ENCODE peak calls at places on chromosomes 13 and 19, in ten cellular contexts. W, X, B, V, P, I, C, Z, Y and T are unnamed samples.
A peak's percentile ranks its signal among the peaks of the same experiment; 100 is the strongest.

GRCh38 chr19:18607222-18608101 is 863 bp upstream of the CRLF1 start:
- DNase-seq in P (no peak), W (no peak), V (no peak), B (no peak), Z (no peak), C (no peak), X (no peak), Y (no peak), I (no peak), T (no peak)

GRCh38 chr13:43514326-43514725 is 272.4 kb downstream of the ENOX1 start:
- DNase-seq in C (no peak), Y (no peak), W (no peak), Z (no peak), B (no peak), I (no peak), V (no peak), P (no peak), X (no peak), T (no peak)

GRCh38 chr13:22210134-22210930 is 539.5 kb downstream of the FGF9 start:
- DNase-seq in Y (no peak), V (no peak), B (no peak), I (no peak), X (no peak), C (no peak), P (no peak), Z (no peak), W (no peak), T (no peak)

GRCh38 chr13:57739089-57739488 is 107.5 kb downstream of the PCDH17 start:
- DNase-seq in X (no peak), B (no peak), C (no peak), Z (no peak), W (no peak), P (no peak), I (no peak), Y (no peak), V (no peak), T (no peak)

GRCh38 chr13:22837980-22838615 is 342.7 kb upstream of the SGCG start:
- DNase-seq in I (no peak), V (no peak), P (no peak), B (no peak), X (no peak), W (no peak), Y (no peak), Z (no peak), C (no peak), T (no peak)

GRCh38 chr13:114145256-114145655 is 12.8 kb upstream of the RASA3 start:
- DNase-seq in W (no peak), C (no peak), I (no peak), Y (peak; percentile 25), X (no peak), P (no peak), V (no peak), Z (no peak), B (no peak), T (no peak)

GRCh38 chr13:62537593-62537992 is 1121.9 kb upstream of the PCDH20 start:
- DNase-seq in Y (no peak), V (no peak), C (no peak), P (no peak), W (no peak), I (no peak), Z (no peak), X (no peak), B (no peak), T (no peak)

GRCh38 chr19:37953576-37954303 is 46.7 kb downstream of the SIPA1L3 start:
- DNase-seq in P (no peak), C (no peak), Y (no peak), W (peak; percentile 53), I (no peak), Z (no peak), X (peak; percentile 59), B (no peak), V (no peak), T (no peak)

GRCh38 chr13:93672996-93673395 is 446.4 kb downstream of the GPC6 start:
- DNase-seq in V (no peak), C (no peak), Z (no peak), I (no peak), X (no peak), B (no peak), W (no peak), P (no peak), Y (no peak), T (no peak)

GRCh38 chr19:32458500-32459123 is 53.0 kb downstream of the DPY19L3 start:
- DNase-seq in C (peak; percentile 27), I (no peak), B (no peak), W (no peak), P (no peak), X (no peak), Z (peak; percentile 42), V (no peak), Y (no peak), T (no peak)

GRCh38 chr19:32483574-32483973 is 78.0 kb downstream of the DPY19L3 start:
- DNase-seq in I (no peak), X (no peak), W (no peak), V (no peak), P (no peak), Z (no peak), B (no peak), Y (no peak), C (no peak), T (no peak)

GRCh38 chr19:1507192-1507660 is 5.6 kb downstream of the ADAMTSL5 start:
- DNase-seq in P (no peak), I (no peak), X (no peak), C (no peak), V (no peak), Z (no peak), W (no peak), Y (peak; percentile 46), B (no peak), T (no peak)
- H3K4me3 ChIP-seq in P (no peak overlapping the region), I (peak overlapping the region; percentile 61), X (peak overlapping the region; percentile 30), C (peak overlapping the region; percentile 31), V (no peak overlapping the region), Z (no peak overlapping the region), W (no peak overlapping the region), Y (no peak overlapping the region), B (no peak overlapping the region), T (no peak overlapping the region)

GRCh38 chr19:45092747-45093678 is at the start of gene PPP1R37:
- DNase-seq in X (peak; percentile 97), C (peak; percentile 99), P (peak; percentile 95), Y (peak; percentile 93), W (peak; percentile 98), V (peak; percentile 93), I (peak; percentile 91), B (peak; percentile 97), Z (peak; percentile 77), T (peak; percentile 96)
- TF ChIP-seq CTCF in X (no peak), C (no peak), P (peak; percentile 36), Y (no peak), W (peak; percentile 22), V (peak; percentile 47), I (peak; percentile 62), B (peak; percentile 11), Z (peak; percentile 24), T (peak; percentile 20)

GRCh38 chr13:112692104-112692503 is 2.3 kb downstream of the ATP11A start:
- DNase-seq in B (no peak), W (no peak), X (no peak), P (no peak), Y (no peak), I (no peak), C (no peak), V (no peak), Z (no peak), T (no peak)

GRCh38 chr13:112693831-112694497 is 4.1 kb downstream of the ATP11A start:
- DNase-seq in X (peak; percentile 88), Y (no peak), Z (no peak), W (peak; percentile 63), P (no peak), V (peak; percentile 30), I (peak; percentile 32), C (peak; percentile 77), B (peak; percentile 53), T (peak; percentile 40)

GRCh38 chr13:112689498-112690241 is at the start of gene ATP11A:
- DNase-seq in Y (peak; percentile 92), W (peak; percentile 89), V (peak; percentile 86), I (peak; percentile 80), C (peak; percentile 93), P (peak; percentile 94), Z (no peak), B (peak; percentile 90), X (peak; percentile 92), T (peak; percentile 60)

GRCh38 chr13:112690242-112690943 is 555 bp downstream of the ATP11A start:
- DNase-seq in I (no peak), Z (no peak), X (peak; percentile 45), C (peak; percentile 35), Y (peak; percentile 71), V (no peak), P (peak; percentile 58), B (no peak), W (peak; percentile 26), T (peak; percentile 3)

GRCh38 chr13:112692586-112692985 is 2.7 kb downstream of the ATP11A start:
- DNase-seq in Z (no peak), C (no peak), V (no peak), X (no peak), P (no peak), B (no peak), W (no peak), I (no peak), Y (no peak), T (no peak)
- H3K4me3 ChIP-seq in Z (peak overlapping the region; percentile 75), C (no peak overlapping the region), V (no peak overlapping the region), X (no peak overlapping the region), P (no peak overlapping the region), B (no peak overlapping the region), W (no peak overlapping the region), I (no peak overlapping the region), Y (no peak overlapping the region), T (no peak overlapping the region)

DNA sequence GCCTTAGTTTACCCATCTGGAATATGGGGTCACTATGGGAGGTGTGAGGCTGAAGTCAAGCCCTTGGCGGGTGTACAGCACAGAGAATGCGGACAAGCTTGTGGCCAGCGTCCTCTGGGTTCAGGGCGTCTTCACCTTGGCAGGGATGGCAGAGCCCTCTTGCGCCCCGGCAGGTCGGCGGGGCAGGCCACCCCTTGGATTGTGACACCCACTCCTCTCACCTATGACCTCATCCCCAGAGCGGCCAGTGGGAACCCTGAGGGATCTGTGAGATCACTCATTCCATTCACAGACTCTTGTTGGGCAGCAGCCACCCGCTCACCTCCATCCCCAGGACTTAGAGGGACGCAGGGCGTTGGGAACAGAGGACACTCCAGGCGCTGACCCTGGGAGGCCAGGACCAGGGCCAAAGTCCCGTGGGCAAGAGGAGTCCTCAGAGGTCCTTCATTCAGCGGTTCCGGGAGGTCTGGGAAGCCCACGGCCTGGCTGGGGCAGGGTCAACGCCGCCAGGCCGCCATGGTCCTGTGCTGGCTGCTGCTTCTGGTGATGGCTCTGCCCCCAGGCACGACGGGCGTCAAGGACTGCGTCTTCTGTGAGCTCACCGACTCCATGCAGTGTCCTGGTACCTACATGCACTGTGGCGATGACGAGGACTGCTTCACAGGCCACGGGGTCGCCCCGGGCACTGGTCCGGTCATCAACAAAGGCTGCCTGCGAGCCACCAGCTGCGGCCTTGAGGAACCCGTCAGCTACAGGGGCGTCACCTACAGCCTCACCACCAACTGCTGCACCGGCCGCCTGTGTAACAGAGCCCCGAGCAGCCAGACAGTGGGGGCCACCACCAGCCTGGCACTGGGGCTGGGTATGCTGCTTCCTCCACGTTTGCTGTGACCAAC is at the start of gene SPACA4:
- DNase-seq in B (no peak), X (no peak), Y (no peak), P (no peak), C (no peak), Z (no peak), W (no peak), I (no peak), V (no peak), T (no peak)
- TF ChIP-seq CTCF in B (no peak), X (no peak), Y (no peak), P (no peak), C (no peak), Z (no peak), W (no peak), I (no peak), V (no peak), T (no peak)